ENCODE peak calls at places on chromosomes 1 and 21, in four cellular contexts. U is K562, S is A549, E is stomach. B is an unnamed sample.
A peak's percentile ranks its signal among the peaks of the same experiment; 100 is the strongest.

GRCh38 chr1:215277537-215277936 is 195.0 kb downstream of the KCNK2 start:
- DNase-seq in U (no peak), S (no peak), E (no peak), B (no peak)

GRCh38 chr1:84253041-84253440 is 48.5 kb upstream of the SAMD13 start:
- DNase-seq in U (no peak), S (no peak), E (no peak), B (no peak)

GRCh38 chr1:18225236-18225904 is 117.8 kb downstream of the IGSF21 start:
- DNase-seq in U (no peak), S (no peak), E (no peak), B (no peak)

GRCh38 chr1:53385276-53385932 is 57.5 kb upstream of the LRP8 start:
- DNase-seq in U (no peak), S (no peak), E (no peak), B (no peak)

GRCh38 chr21:17636711-17637110 is 24.0 kb upstream of the BTG3 start:
- DNase-seq in U (no peak), S (no peak), E (no peak), B (no peak)

GRCh38 chr21:38505654-38506523 is 7.6 kb upstream of the ERG start:
- DNase-seq in U (peak; percentile 60), S (peak; percentile 6), E (no peak), B (peak; percentile 57)

GRCh38 chr1:81254560-81254959 is 546.2 kb upstream of the ADGRL2 start:
- DNase-seq in U (no peak), S (no peak), E (no peak), B (no peak)

GRCh38 chr1:9591669-9592509 is 3.2 kb downstream of the TMEM201 start:
- DNase-seq in U (no peak), S (no peak), E (no peak), B (no peak)

GRCh38 chr1:2308844-2309243 is 80.7 kb downstream of the SKI start:
- DNase-seq in U (no peak), S (no peak), E (no peak), B (no peak)

GRCh38 chr1:215744419-215744818 is 177.3 kb downstream of the KCTD3 start:
- DNase-seq in U (no peak), S (no peak), E (no peak), B (no peak)

GRCh38 chr1:32341186-32341757 is 5.2 kb upstream of the MARCKSL1 start:
- DNase-seq in U (no peak), S (no peak), E (no peak), B (no peak)

GRCh38 chr1:225772323-225772768 is 5.3 kb upstream of the SRP9 start:
- DNase-seq in U (peak; percentile 90), S (peak; percentile 87), E (peak; percentile 93), B (peak; percentile 98)

GRCh38 chr1:8211620-8212442 is 106.1 kb upstream of the SLC45A1 start:
- DNase-seq in U (peak; percentile 52), S (peak; percentile 57), E (peak; percentile 37), B (no peak)

GRCh38 chr21:46229133-46229922 is 754 bp upstream of the LSS start:
- DNase-seq in U (peak; percentile 71), S (peak; percentile 16), E (no peak), B (no peak)

GRCh38 chr1:18883636-18884418 is 18.5 kb downstream of the ALDH4A1 start:
- DNase-seq in U (peak; percentile 82), S (peak; percentile 50), E (peak; percentile 78), B (peak; percentile 69)

GRCh38 chr1:192401832-192402231 is 85.0 kb downstream of the RGS21 start:
- DNase-seq in U (no peak), S (no peak), E (no peak), B (no peak)

GRCh38 chr1:209422281-209422680 is 161.2 kb upstream of the CAMK1G start:
- DNase-seq in U (no peak), S (no peak), E (no peak), B (no peak)

GRCh38 chr1:160858127-160858909 is 4.4 kb downstream of the CD244 start:
- DNase-seq in U (peak; percentile 22), S (no peak), E (peak; percentile 42), B (no peak)

GRCh38 chr1:36322085-36322785 is 1.2 kb downstream of the EVA1B start:
- DNase-seq in U (no peak), S (no peak), E (no peak), B (no peak)

DNA sequence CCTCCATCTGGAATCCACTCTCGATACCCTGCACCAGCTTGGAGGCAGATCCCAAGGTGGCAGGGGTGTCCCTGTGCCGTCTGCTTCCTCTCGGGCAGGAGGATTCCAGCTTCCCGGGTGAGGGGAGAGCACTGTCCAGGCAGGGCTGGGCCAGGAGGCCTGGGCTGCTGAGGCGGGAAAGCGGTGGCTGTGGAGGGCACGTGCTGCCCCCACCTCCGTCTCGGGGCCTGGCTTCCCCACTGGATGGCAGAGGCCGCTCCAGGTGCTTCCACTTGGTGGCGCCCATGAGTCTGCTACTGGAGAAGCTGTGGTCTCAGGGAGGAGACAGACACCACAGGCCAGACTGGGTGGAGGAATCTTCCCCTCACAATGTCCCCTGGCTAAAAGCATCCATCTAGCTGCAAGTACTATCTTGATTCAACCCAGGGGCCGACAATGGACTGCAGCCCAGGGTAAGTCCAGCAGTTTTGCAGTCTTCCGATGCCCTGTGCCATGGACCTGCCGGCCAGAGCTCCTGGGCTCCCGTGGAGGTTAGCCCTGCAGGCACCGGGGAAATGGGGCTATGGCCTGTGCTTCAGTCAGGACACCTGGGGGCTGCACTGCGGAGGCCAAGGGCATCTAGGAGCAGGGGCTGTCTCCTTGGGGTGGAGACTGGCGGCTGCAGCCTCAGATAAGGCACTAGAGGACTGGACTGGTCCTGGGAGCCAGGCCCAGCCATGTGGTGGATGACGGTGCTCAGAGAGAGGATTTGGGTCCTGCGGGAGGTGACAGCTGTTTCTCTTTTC is 41.3 kb upstream of the EIF4G3 start:
- DNase-seq in U (peak; percentile 71), S (peak; percentile 25), E (peak; percentile 31), B (no peak)
- TF ChIP-seq POLR2A in U (no peak), S (no peak), E (no peak), B (no peak)

GRCh38 chr1:85397490-85398044 is 67.4 kb downstream of the DDAH1 start:
- DNase-seq in U (no peak), S (no peak), E (no peak), B (no peak)

GRCh38 chr1:85394130-85394529 is 70.8 kb downstream of the DDAH1 start:
- DNase-seq in U (no peak), S (no peak), E (no peak), B (no peak)

GRCh38 chr1:85396194-85396593 is 68.8 kb downstream of the DDAH1 start:
- DNase-seq in U (no peak), S (no peak), E (no peak), B (no peak)

GRCh38 chr1:85393490-85393889 is 71.5 kb downstream of the DDAH1 start:
- DNase-seq in U (no peak), S (no peak), E (no peak), B (no peak)

DNA sequence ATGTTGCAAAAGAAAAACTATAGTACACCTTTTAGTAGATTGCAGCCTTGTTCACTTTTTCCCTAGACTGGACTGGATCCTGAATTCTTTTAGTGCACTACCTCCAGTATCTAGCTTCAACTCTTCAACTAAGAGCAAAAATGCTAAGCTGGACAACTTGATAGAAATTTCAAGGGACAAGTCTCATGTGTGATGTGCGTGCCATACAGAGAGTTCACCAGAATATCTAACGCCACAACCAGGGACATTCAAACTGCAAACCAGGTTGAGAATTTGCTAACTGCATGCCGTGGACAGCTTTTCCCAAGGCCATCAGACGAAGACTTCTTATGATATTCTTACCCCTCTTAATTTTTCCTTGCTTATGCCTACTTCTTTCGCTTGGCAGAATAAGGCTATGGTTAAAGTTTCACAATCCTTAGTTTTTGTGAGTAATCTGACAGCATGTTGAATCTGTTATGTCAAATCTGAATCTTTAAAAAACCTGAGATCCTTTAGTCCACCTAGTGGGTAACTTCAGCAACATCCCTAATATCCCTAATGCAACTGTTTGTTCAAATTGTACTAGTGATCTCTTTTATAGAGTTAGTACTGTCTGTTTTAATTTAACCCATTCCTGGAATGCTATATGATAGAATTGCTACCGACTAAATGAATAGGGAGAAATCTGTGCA is 66.4 kb downstream of the DDAH1 start:
- DNase-seq in U (no peak), S (no peak), E (no peak), B (no peak)
- TF ChIP-seq CTCF in U (no peak), S (peak; percentile 41), E (no peak), B (peak; percentile 15)

GRCh38 chr1:203152158-203153034 is 23.2 kb downstream of the MYBPH start:
- DNase-seq in U (no peak), S (peak; percentile 38), E (no peak), B (no peak)
- H3K4me1 ChIP-seq in U (no peaks in the 10 kb centered on the region), S (peaks cover 19% of the 10 kb centered on the region), E (no peaks in the 10 kb centered on the region), B (no peaks in the 10 kb centered on the region)

DNA sequence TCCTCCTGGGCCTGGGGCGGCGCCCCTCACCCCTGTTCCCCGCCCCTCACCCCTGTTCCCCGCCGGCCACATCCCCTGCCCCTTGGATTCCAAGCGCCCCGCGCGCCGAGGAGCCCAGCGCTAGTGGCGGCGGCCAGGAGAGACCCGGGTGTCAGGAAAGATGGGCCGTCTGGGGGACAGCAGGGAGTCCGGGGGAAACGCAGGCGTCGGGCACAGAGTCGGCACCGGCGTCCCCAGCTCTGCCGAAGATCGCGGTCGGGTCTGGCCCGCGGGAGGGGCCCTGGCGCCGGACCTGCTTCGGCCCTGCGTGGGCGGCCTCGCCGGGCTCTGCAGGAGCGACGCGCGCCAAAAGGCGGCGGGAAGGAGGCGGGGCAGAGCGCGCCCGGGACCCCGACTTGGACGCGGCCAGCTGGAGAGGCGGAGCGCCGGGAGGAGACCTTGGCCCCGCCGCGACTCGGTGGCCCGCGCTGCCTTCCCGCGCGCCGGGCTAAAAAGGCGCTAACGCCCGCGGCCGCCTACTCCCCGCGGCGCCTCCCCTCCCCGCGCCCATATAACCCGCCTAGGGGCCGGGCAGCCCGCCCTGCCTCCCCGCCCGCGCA is at the start of gene TP73:
- DNase-seq in U (peak; percentile 78), S (no peak), E (no peak), B (no peak)
- TF ChIP-seq POLR2A in U (no peak), S (no peak), E (no peak), B (no peak)

GRCh38 chr21:27769763-27770162 is 802.9 kb upstream of the ADAMTS5 start:
- DNase-seq in U (no peak), S (no peak), E (no peak), B (no peak)

GRCh38 chr21:27776925-27777553 is 810.2 kb upstream of the ADAMTS5 start:
- DNase-seq in U (no peak), S (no peak), E (peak; percentile 54), B (no peak)

GRCh38 chr21:27771938-27772505 is 805.1 kb upstream of the ADAMTS5 start:
- DNase-seq in U (no peak), S (no peak), E (no peak), B (no peak)

DNA sequence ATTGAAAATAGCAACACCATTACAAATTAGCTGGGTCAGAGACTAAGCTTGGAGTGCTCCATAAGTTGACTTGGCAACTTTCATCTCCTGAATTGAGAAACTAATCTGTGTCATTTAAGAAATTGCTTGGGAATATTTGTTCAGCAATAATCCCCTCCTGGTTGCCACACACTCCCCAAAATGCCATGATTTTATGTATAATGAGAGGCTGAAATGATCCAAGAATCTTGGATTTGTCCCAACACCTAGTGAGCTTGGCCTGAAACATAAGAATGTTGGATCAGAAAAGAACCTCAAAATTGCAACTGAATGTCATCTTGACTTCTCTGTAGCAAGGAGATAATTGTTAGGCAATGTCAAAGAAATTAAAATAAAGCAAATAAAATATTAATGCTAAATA is 805.9 kb upstream of the ADAMTS5 start:
- DNase-seq in U (no peak), S (no peak), E (no peak), B (no peak)
- TF ChIP-seq CTCF in U (no peak), S (no peak), E (no peak), B (no peak)

GRCh38 chr21:33981341-33982101 is 65.9 kb upstream of the ATP5PO start:
- DNase-seq in U (no peak), S (no peak), E (no peak), B (no peak)
- H3K4me1 ChIP-seq in U (peaks cover 15% of the 10 kb centered on the region), S (peaks cover 11% of the 10 kb centered on the region), E (peaks cover 12% of the 10 kb centered on the region), B (no peaks in the 10 kb centered on the region)

B was measured in prostate gland.